ENCODE peak calls at places on chromosomes 11 and 22, in seven cellular contexts. One of them, this sample, is unnamed.

GRCh38 chr11:20258496-20258895 is 98.2 kb upstream of the DBX1 start:
- DNase-seq in OCI-LY7: no peak
- DNase-seq in right atrium auricular region: no peak
- DNase-seq in AG10803: no peak
- DNase-seq in MM.1S: no peak
- DNase-seq in breast epithelium: no peak
- DNase-seq in IMR-90: no peak
- DNase-seq in this sample: no peak

GRCh38 chr22:49810363-49811013 is 17.2 kb downstream of the BRD1 start:
- DNase-seq in breast epithelium: no peak
- DNase-seq in right atrium auricular region: no peak
- DNase-seq in MM.1S: no peak
- DNase-seq in AG10803: peak; percentile 26
- DNase-seq in OCI-LY7: no peak
- DNase-seq in IMR-90: peak; percentile 30
- DNase-seq in this sample: no peak

GRCh38 chr22:38174626-38175025 is 7.0 kb downstream of the PLA2G6 start:
- DNase-seq in AG10803: no peak
- DNase-seq in MM.1S: no peak
- DNase-seq in breast epithelium: no peak
- DNase-seq in IMR-90: no peak
- DNase-seq in right atrium auricular region: no peak
- DNase-seq in OCI-LY7: no peak
- DNase-seq in this sample: no peak

GRCh38 chr22:19361501-19362103 is 69.9 kb downstream of the HIRA start:
- DNase-seq in OCI-LY7: peak; percentile 83
- DNase-seq in AG10803: no peak
- DNase-seq in IMR-90: no peak
- DNase-seq in breast epithelium: no peak
- DNase-seq in MM.1S: no peak
- DNase-seq in right atrium auricular region: peak; percentile 44
- DNase-seq in this sample: peak; percentile 82

GRCh38 chr22:21082248-21082647 is 36.5 kb downstream of the LRRC74B start:
- DNase-seq in breast epithelium: no peak
- DNase-seq in right atrium auricular region: no peak
- DNase-seq in IMR-90: peak; percentile 25
- DNase-seq in OCI-LY7: no peak
- DNase-seq in MM.1S: no peak
- DNase-seq in AG10803: no peak
- DNase-seq in this sample: no peak

GRCh38 chr11:5550440-5551095 is 2.2 kb upstream of the OR52H1 start:
- DNase-seq in OCI-LY7: no peak
- DNase-seq in IMR-90: peak; percentile 91
- DNase-seq in breast epithelium: no peak
- DNase-seq in MM.1S: no peak
- DNase-seq in AG10803: peak; percentile 65
- DNase-seq in right atrium auricular region: no peak
- DNase-seq in this sample: peak; percentile 41

GRCh38 chr22:44437493-44438015 is 60.5 kb downstream of the RTL6 start:
- DNase-seq in MM.1S: no peak
- DNase-seq in IMR-90: peak; percentile 23
- DNase-seq in breast epithelium: no peak
- DNase-seq in right atrium auricular region: no peak
- DNase-seq in AG10803: peak; percentile 18
- DNase-seq in OCI-LY7: no peak
- DNase-seq in this sample: no peak

GRCh38 chr22:22161924-22162851 is 82.4 kb upstream of the VPREB1 start:
- DNase-seq in OCI-LY7: peak; percentile 95
- DNase-seq in MM.1S: peak; percentile 90
- DNase-seq in AG10803: no peak
- DNase-seq in IMR-90: no peak
- DNase-seq in right atrium auricular region: no peak
- DNase-seq in breast epithelium: no peak
- DNase-seq in this sample: no peak

GRCh38 chr11:67271548-67272284 is 5.4 kb downstream of the GRK2 start:
- DNase-seq in breast epithelium: peak; percentile 46
- DNase-seq in IMR-90: no peak
- DNase-seq in MM.1S: no peak
- DNase-seq in OCI-LY7: peak; percentile 46
- DNase-seq in AG10803: no peak
- DNase-seq in right atrium auricular region: no peak
- DNase-seq in this sample: no peak

GRCh38 chr11:32290783-32291182 is 144.6 kb downstream of the WT1 start:
- DNase-seq in MM.1S: no peak
- DNase-seq in breast epithelium: no peak
- DNase-seq in AG10803: no peak
- DNase-seq in IMR-90: no peak
- DNase-seq in OCI-LY7: no peak
- DNase-seq in right atrium auricular region: no peak
- DNase-seq in this sample: no peak

GRCh38 chr22:22049684-22050083 is 67.1 kb upstream of the TOP3B start:
- DNase-seq in breast epithelium: no peak
- DNase-seq in OCI-LY7: no peak
- DNase-seq in right atrium auricular region: no peak
- DNase-seq in AG10803: no peak
- DNase-seq in MM.1S: no peak
- DNase-seq in IMR-90: no peak
- DNase-seq in this sample: no peak

GRCh38 chr11:2072551-2073261 is 66.5 kb downstream of the IGF2 start:
- DNase-seq in OCI-LY7: no peak
- DNase-seq in AG10803: peak; percentile 11
- DNase-seq in right atrium auricular region: no peak
- DNase-seq in IMR-90: peak; percentile 30
- DNase-seq in MM.1S: no peak
- DNase-seq in breast epithelium: no peak
- DNase-seq in this sample: no peak

GRCh38 chr11:47391711-47392432 is 13.5 kb upstream of the SPI1 start:
- DNase-seq in MM.1S: no peak
- DNase-seq in breast epithelium: no peak
- DNase-seq in OCI-LY7: no peak
- DNase-seq in right atrium auricular region: no peak
- DNase-seq in AG10803: no peak
- DNase-seq in IMR-90: no peak
- DNase-seq in this sample: no peak

GRCh38 chr11:78027759-78028158 is 4.7 kb upstream of the KCTD14 start:
- DNase-seq in breast epithelium: no peak
- DNase-seq in AG10803: no peak
- DNase-seq in IMR-90: no peak
- DNase-seq in MM.1S: no peak
- DNase-seq in right atrium auricular region: no peak
- DNase-seq in OCI-LY7: no peak
- DNase-seq in this sample: no peak

GRCh38 chr22:18994780-18995711 is 59.0 kb upstream of the PRODH start:
- DNase-seq in right atrium auricular region: no peak
- DNase-seq in IMR-90: no peak
- DNase-seq in MM.1S: no peak
- DNase-seq in breast epithelium: no peak
- DNase-seq in OCI-LY7: no peak
- DNase-seq in AG10803: no peak
- DNase-seq in this sample: no peak

GRCh38 chr11:123083623-123084029 is 21.7 kb upstream of the HSPA8 start:
- DNase-seq in MM.1S: no peak
- DNase-seq in right atrium auricular region: peak; percentile 94
- DNase-seq in IMR-90: peak; percentile 99
- DNase-seq in AG10803: peak; percentile 92
- DNase-seq in OCI-LY7: no peak
- DNase-seq in breast epithelium: peak; percentile 89
- DNase-seq in this sample: peak; percentile 84

GRCh38 chr11:121437018-121437685 is 15.0 kb upstream of the SORL1 start:
- DNase-seq in IMR-90: peak; percentile 12
- DNase-seq in AG10803: peak; percentile 34
- DNase-seq in MM.1S: no peak
- DNase-seq in right atrium auricular region: no peak
- DNase-seq in breast epithelium: no peak
- DNase-seq in OCI-LY7: no peak
- DNase-seq in this sample: no peak

GRCh38 chr11:34972892-34973291 is 56.5 kb downstream of the PDHX start:
- DNase-seq in breast epithelium: no peak
- DNase-seq in IMR-90: peak; percentile 87
- DNase-seq in right atrium auricular region: no peak
- DNase-seq in OCI-LY7: no peak
- DNase-seq in AG10803: peak; percentile 63
- DNase-seq in MM.1S: no peak
- DNase-seq in this sample: no peak

GRCh38 chr11:56521955-56522354 is 21.1 kb downstream of the OR5M11 start:
- DNase-seq in IMR-90: no peak
- DNase-seq in right atrium auricular region: no peak
- DNase-seq in AG10803: no peak
- DNase-seq in OCI-LY7: peak; percentile 1
- DNase-seq in breast epithelium: no peak
- DNase-seq in MM.1S: no peak
- DNase-seq in this sample: no peak

GRCh38 chr11:121643530-121644512 is 191.1 kb upstream of the SORL1-AS1 start:
- DNase-seq in breast epithelium: no peak
- DNase-seq in OCI-LY7: no peak
- DNase-seq in AG10803: no peak
- DNase-seq in right atrium auricular region: no peak
- DNase-seq in IMR-90: no peak
- DNase-seq in MM.1S: no peak
- DNase-seq in this sample: no peak

GRCh38 chr11:119371067-119371601 is 10.4 kb downstream of the USP2 start:
- DNase-seq in MM.1S: no peak
- DNase-seq in AG10803: no peak
- DNase-seq in OCI-LY7: no peak
- DNase-seq in IMR-90: no peak
- DNase-seq in right atrium auricular region: no peak
- DNase-seq in breast epithelium: peak; percentile 20
- DNase-seq in this sample: no peak

DNA sequence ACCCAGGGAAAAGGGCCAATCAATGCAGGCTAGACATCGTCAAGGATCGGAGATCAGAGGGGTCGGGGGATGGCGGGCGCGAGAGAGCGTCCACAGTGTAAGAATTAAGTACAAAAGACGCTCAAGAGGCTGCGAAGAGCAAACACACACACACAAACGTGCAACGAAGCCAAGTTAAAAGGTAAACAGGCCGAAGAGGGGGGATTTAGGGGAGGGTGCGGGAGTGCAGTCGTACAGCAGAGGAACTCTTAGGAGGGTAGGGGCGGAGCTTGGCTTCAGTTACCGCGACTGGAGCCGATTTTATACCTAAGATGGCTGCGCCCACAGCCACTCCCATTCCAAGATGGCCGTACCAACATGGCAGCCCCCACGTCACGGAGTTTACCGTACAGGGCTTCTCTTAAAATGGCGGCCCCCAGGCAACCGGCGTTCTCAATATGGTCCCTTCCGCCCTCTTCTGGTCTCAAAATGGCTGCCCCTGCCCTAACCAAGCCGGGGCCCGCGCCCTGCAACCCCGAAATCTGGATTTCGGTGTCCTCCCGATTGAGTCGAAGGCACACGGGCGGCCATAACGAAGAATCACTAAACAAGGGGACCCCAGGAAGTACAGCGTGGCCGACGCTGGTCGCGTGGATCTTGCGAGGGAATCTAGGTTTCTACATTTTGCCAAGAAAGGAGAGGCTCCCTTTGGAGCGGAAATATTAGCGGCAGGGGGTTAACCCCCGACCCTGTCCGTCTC is 2.0 kb downstream of the GNG3 start:
- DNase-seq in IMR-90: peak; percentile 97
- DNase-seq in breast epithelium: peak; percentile 98
- DNase-seq in right atrium auricular region: peak; percentile 99
- DNase-seq in MM.1S: peak; percentile 98
- DNase-seq in OCI-LY7: peak; percentile 91
- DNase-seq in AG10803: peak; percentile 98
- DNase-seq in this sample: peak; percentile 74
- TF ChIP-seq CTCF in IMR-90: no peak
- TF ChIP-seq CTCF in breast epithelium: no peak
- TF ChIP-seq CTCF in right atrium auricular region: no peak
- TF ChIP-seq CTCF in MM.1S: no peak
- TF ChIP-seq CTCF in OCI-LY7: no peak
- TF ChIP-seq CTCF in AG10803: no peak
- TF ChIP-seq CTCF in this sample: no peak

GRCh38 chr11:17743026-17743807 is 8.6 kb downstream of the KCNC1 start:
- DNase-seq in IMR-90: no peak
- DNase-seq in right atrium auricular region: no peak
- DNase-seq in OCI-LY7: no peak
- DNase-seq in breast epithelium: peak; percentile 14
- DNase-seq in AG10803: no peak
- DNase-seq in MM.1S: no peak
- DNase-seq in this sample: no peak

GRCh38 chr11:17745032-17745772 is 10.6 kb downstream of the KCNC1 start:
- DNase-seq in right atrium auricular region: no peak
- DNase-seq in AG10803: no peak
- DNase-seq in IMR-90: no peak
- DNase-seq in OCI-LY7: no peak
- DNase-seq in breast epithelium: peak; percentile 43
- DNase-seq in MM.1S: no peak
- DNase-seq in this sample: no peak

GRCh38 chr11:17744151-17744940 is 9.8 kb downstream of the KCNC1 start:
- DNase-seq in AG10803: no peak
- DNase-seq in IMR-90: peak; percentile 34
- DNase-seq in right atrium auricular region: no peak
- DNase-seq in breast epithelium: peak; percentile 31
- DNase-seq in OCI-LY7: no peak
- DNase-seq in MM.1S: no peak
- DNase-seq in this sample: no peak

GRCh38 chr11:17742019-17742418 is 7.4 kb downstream of the KCNC1 start:
- DNase-seq in OCI-LY7: no peak
- DNase-seq in AG10803: no peak
- DNase-seq in breast epithelium: no peak
- DNase-seq in right atrium auricular region: no peak
- DNase-seq in MM.1S: no peak
- DNase-seq in IMR-90: no peak
- DNase-seq in this sample: no peak

DNA sequence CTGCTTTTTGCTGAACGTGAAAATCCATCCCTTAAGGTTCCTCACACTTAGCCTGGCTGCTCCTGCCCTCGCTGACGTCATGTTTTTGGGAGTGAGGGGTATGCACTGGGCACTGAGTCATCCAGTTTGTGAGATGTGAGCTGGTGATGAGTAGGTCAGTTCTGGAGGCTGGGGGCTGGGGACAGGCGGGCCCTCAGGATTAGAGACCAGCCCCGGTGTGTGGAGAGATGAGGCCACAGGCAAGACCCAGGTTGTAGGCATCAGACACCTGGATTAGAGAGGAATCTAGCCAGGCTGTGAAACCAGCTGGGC is 9.2 kb downstream of the KCNC1 start:
- DNase-seq in OCI-LY7: no peak
- DNase-seq in MM.1S: no peak
- DNase-seq in breast epithelium: peak; percentile 9
- DNase-seq in AG10803: no peak
- DNase-seq in right atrium auricular region: no peak
- DNase-seq in IMR-90: peak; percentile 85
- DNase-seq in this sample: no peak
- H3K4me3 ChIP-seq in OCI-LY7: no peak overlapping the region
- H3K4me3 ChIP-seq in MM.1S: no peak overlapping the region
- H3K4me3 ChIP-seq in breast epithelium: no peak overlapping the region
- H3K4me3 ChIP-seq in AG10803: no peak overlapping the region
- H3K4me3 ChIP-seq in right atrium auricular region: no peak overlapping the region
- H3K4me3 ChIP-seq in IMR-90: no peak overlapping the region
- H3K4me3 ChIP-seq in this sample: no peak overlapping the region

GRCh38 chr22:41360126-41360525 is 21.6 kb upstream of the TEF start:
- DNase-seq in AG10803: no peak
- DNase-seq in MM.1S: no peak
- DNase-seq in breast epithelium: no peak
- DNase-seq in right atrium auricular region: no peak
- DNase-seq in IMR-90: no peak
- DNase-seq in OCI-LY7: no peak
- DNase-seq in this sample: no peak
- TF ChIP-seq CTCF in AG10803: no peak
- TF ChIP-seq CTCF in MM.1S: no peak
- TF ChIP-seq CTCF in breast epithelium: no peak
- TF ChIP-seq CTCF in right atrium auricular region: no peak
- TF ChIP-seq CTCF in IMR-90: no peak
- TF ChIP-seq CTCF in OCI-LY7: no peak
- TF ChIP-seq CTCF in this sample: no peak

GRCh38 chr11:8328848-8329330 is 65.2 kb upstream of the LMO1 start:
- DNase-seq in MM.1S: peak; percentile 73
- DNase-seq in IMR-90: peak; percentile 75
- DNase-seq in right atrium auricular region: peak; percentile 70
- DNase-seq in OCI-LY7: peak; percentile 42
- DNase-seq in breast epithelium: peak; percentile 67
- DNase-seq in AG10803: peak; percentile 67
- DNase-seq in this sample: peak; percentile 52
- H3K4me3 ChIP-seq in MM.1S: no peak overlapping the region
- H3K4me3 ChIP-seq in IMR-90: no peak overlapping the region
- H3K4me3 ChIP-seq in right atrium auricular region: peak overlapping the region; percentile 28
- H3K4me3 ChIP-seq in OCI-LY7: no peak overlapping the region
- H3K4me3 ChIP-seq in breast epithelium: peak overlapping the region; percentile 15
- H3K4me3 ChIP-seq in AG10803: no peak overlapping the region
- H3K4me3 ChIP-seq in this sample: peak overlapping the region; percentile 45

This sample was measured in epithelial cell of proximal tubule.